ENCODE peak calls at places on chromosomes 4 and X, in ten cellular contexts. E, Z, K, S, U, Y, L, G, T and V are unnamed samples.

GRCh38 chr4:153507679-153508073 is 41.5 kb downstream of the TMEM131L start:
- DNase-seq in E (no peak), Z (no peak), K (no peak), S (no peak), U (no peak), Y (no peak), L (no peak), G (no peak), T (no peak), V (no peak)

GRCh38 chrX:66680451-66680850 is 41.6 kb upstream of the EDA2R start:
- DNase-seq in E (no peak), Z (no peak), K (no peak), S (no peak), U (peak; percentile 3), Y (no peak), L (no peak), G (no peak), T (peak; percentile 51), V (no peak)

GRCh38 chrX:34559325-34559724 is 97.8 kb downstream of the TMEM47 start:
- DNase-seq in E (no peak), Z (peak; percentile 6), K (no peak), S (no peak), U (no peak), Y (no peak), L (no peak), G (no peak), T (no peak), V (no peak)

GRCh38 chr4:85555210-85555609 is 80.3 kb downstream of the ARHGAP24 start:
- DNase-seq in E (no peak), Z (no peak), K (no peak), S (no peak), U (no peak), Y (no peak), L (no peak), G (no peak), T (peak; percentile 47), V (no peak)

GRCh38 chr4:81844717-81845116 is 373.0 kb upstream of the RASGEF1B start:
- DNase-seq in E (peak; percentile 43), Z (peak; percentile 56), K (peak; percentile 68), S (peak; percentile 72), U (peak; percentile 2), Y (peak; percentile 35), L (peak; percentile 66), G (peak; percentile 31), T (peak; percentile 76), V (peak; percentile 59)

GRCh38 chr4:150664935-150665334 is 83.0 kb downstream of the MAB21L2 start:
- DNase-seq in E (no peak), Z (no peak), K (no peak), S (no peak), U (no peak), Y (no peak), L (no peak), G (no peak), T (peak; percentile 14), V (no peak)

GRCh38 chrX:118058924-118059323 is 57.7 kb downstream of the KLHL13 start:
- DNase-seq in E (no peak), Z (no peak), K (no peak), S (no peak), U (no peak), Y (no peak), L (no peak), G (no peak), T (no peak), V (no peak)

GRCh38 chr4:39730067-39730466 is 32.1 kb downstream of the UBE2K start:
- DNase-seq in E (no peak), Z (peak; percentile 28), K (no peak), S (no peak), U (no peak), Y (no peak), L (no peak), G (no peak), T (peak; percentile 42), V (no peak)

GRCh38 chr4:177699365-177700213 is 257.4 kb upstream of the AGA start:
- DNase-seq in E (no peak), Z (no peak), K (no peak), S (no peak), U (peak; percentile 16), Y (no peak), L (no peak), G (no peak), T (peak; percentile 11), V (no peak)

GRCh38 chrX:105618393-105619101 is 203.8 kb upstream of the NRK start:
- DNase-seq in E (no peak), Z (no peak), K (no peak), S (no peak), U (no peak), Y (no peak), L (no peak), G (no peak), T (no peak), V (no peak)

GRCh38 chrX:1086444-1087409 is 125.7 kb downstream of the CRLF2 start:
- DNase-seq in E (no peak), Z (no peak), K (no peak), S (no peak), U (peak; percentile 64), Y (no peak), L (no peak), G (peak; percentile 11), T (no peak), V (no peak)

GRCh38 chr4:40769266-40769665 is 19.5 kb downstream of the NSUN7 start:
- DNase-seq in E (no peak), Z (no peak), K (no peak), S (no peak), U (no peak), Y (no peak), L (no peak), G (no peak), T (no peak), V (no peak)

GRCh38 chrX:31061091-31061490 is 10.8 kb downstream of the FTHL17 start:
- DNase-seq in E (no peak), Z (no peak), K (no peak), S (no peak), U (no peak), Y (no peak), L (no peak), G (no peak), T (no peak), V (no peak)

GRCh38 chr4:17805580-17805979 is 5.0 kb downstream of the DCAF16 start:
- DNase-seq in E (no peak), Z (no peak), K (no peak), S (no peak), U (no peak), Y (no peak), L (no peak), G (no peak), T (no peak), V (no peak)